ENCODE peak calls at places on chromosomes 11 and 22, in nine cellular contexts. C, Y, I, P, E, X, W, V and N are unnamed samples.

GRCh38 chr22:39223091-39223710 is 21.6 kb downstream of the PDGFB start:
- DNase-seq in C (peak), Y (no peak), I (no peak), P (no peak), E (no peak), X (no peak), W (no peak), V (no peak), N (no peak)

GRCh38 chr22:47017245-47017644 is 254.8 kb downstream of the TBC1D22A start:
- DNase-seq in C (no peak), Y (no peak), I (no peak), P (no peak), E (no peak), X (no peak), W (no peak), V (no peak), N (no peak)

GRCh38 chr22:40009231-40009769 is 14.5 kb downstream of the FAM83F start:
- DNase-seq in C (no peak), Y (no peak), I (no peak), P (no peak), E (no peak), X (no peak), W (no peak), V (peak), N (peak)

GRCh38 chr22:48238966-48239365 is 1476.5 kb downstream of the TBC1D22A start:
- DNase-seq in C (no peak), Y (no peak), I (peak), P (no peak), E (no peak), X (no peak), W (no peak), V (no peak), N (no peak)

GRCh38 chr11:98260983-98261382 is 759.8 kb upstream of the CNTN5 start:
- DNase-seq in C (no peak), Y (no peak), I (no peak), P (no peak), E (no peak), X (peak), W (no peak), V (no peak), N (no peak)

GRCh38 chr22:45510376-45511232 is 7.9 kb downstream of the FBLN1 start:
- DNase-seq in C (peak), Y (no peak), I (no peak), P (no peak), E (no peak), X (no peak), W (no peak), V (no peak), N (no peak)

GRCh38 chr22:27881404-27881803 is 37.7 kb downstream of the PITPNB start:
- DNase-seq in C (no peak), Y (peak), I (no peak), P (no peak), E (no peak), X (no peak), W (no peak), V (no peak), N (no peak)

GRCh38 chr11:58318532-58318931 is 40.3 kb downstream of the OR5B17 start:
- DNase-seq in C (no peak), Y (no peak), I (no peak), P (peak), E (no peak), X (no peak), W (no peak), V (no peak), N (no peak)

GRCh38 chr11:35016939-35017338 is 100.5 kb downstream of the PDHX start:
- DNase-seq in C (no peak), Y (no peak), I (no peak), P (no peak), E (no peak), X (no peak), W (no peak), V (no peak), N (no peak)

GRCh38 chr22:34038801-34039200 is 118.5 kb upstream of the LARGE1 start:
- DNase-seq in C (no peak), Y (no peak), I (no peak), P (no peak), E (no peak), X (no peak), W (no peak), V (no peak), N (no peak)

GRCh38 chr22:21449531-21450319 is 17.5 kb upstream of the TMEM191C start:
- DNase-seq in C (no peak), Y (no peak), I (peak), P (no peak), E (no peak), X (no peak), W (no peak), V (no peak), N (no peak)

GRCh38 chr22:25492950-25493790 is 71.3 kb upstream of the GRK3 start:
- DNase-seq in C (no peak), Y (peak), I (no peak), P (no peak), E (no peak), X (no peak), W (no peak), V (peak), N (no peak)

GRCh38 chr22:47238886-47239860 is 476.7 kb downstream of the TBC1D22A start:
- DNase-seq in C (no peak), Y (no peak), I (no peak), P (no peak), E (no peak), X (no peak), W (no peak), V (no peak), N (no peak)

GRCh38 chr11:12284321-12285050 is 92.9 kb upstream of the PARVA start:
- DNase-seq in C (peak), Y (peak), I (peak), P (peak), E (no peak), X (no peak), W (no peak), V (no peak), N (no peak)

GRCh38 chr22:49077036-49077393 is 750.7 kb downstream of the BRD1 start:
- DNase-seq in C (peak), Y (no peak), I (no peak), P (no peak), E (no peak), X (no peak), W (no peak), V (no peak), N (no peak)

GRCh38 chr11:131137046-131137445 is 220.8 kb upstream of the SNX19 start:
- DNase-seq in C (no peak), Y (no peak), I (no peak), P (peak), E (no peak), X (no peak), W (no peak), V (no peak), N (peak)

GRCh38 chr11:73585834-73586575 is 11.9 kb downstream of the FAM168A start:
- DNase-seq in C (no peak), Y (no peak), I (no peak), P (peak), E (peak), X (no peak), W (no peak), V (no peak), N (peak)

GRCh38 chr22:39530692-39531331 is 1.7 kb downstream of the RPS19BP1 start:
- DNase-seq in C (no peak), Y (no peak), I (no peak), P (peak), E (peak), X (peak), W (no peak), V (no peak), N (no peak)

GRCh38 chr11:73498343-73498742 is 99.6 kb downstream of the FAM168A start:
- DNase-seq in C (no peak), Y (no peak), I (no peak), P (no peak), E (no peak), X (no peak), W (no peak), V (no peak), N (no peak)

GRCh38 chr22:23446796-23447350 is 133.2 kb downstream of the IGLL1 start:
- DNase-seq in C (no peak), Y (no peak), I (no peak), P (no peak), E (no peak), X (no peak), W (no peak), V (no peak), N (no peak)

GRCh38 chr11:30586251-30587144 is at the start of gene MPPED2:
- DNase-seq in C (no peak), Y (peak), I (peak), P (no peak), E (peak), X (no peak), W (no peak), V (no peak), N (no peak)

GRCh38 chr22:47168900-47169800 is 406.7 kb downstream of the TBC1D22A start:
- DNase-seq in C (no peak), Y (no peak), I (peak), P (no peak), E (no peak), X (no peak), W (no peak), V (no peak), N (no peak)

GRCh38 chr11:17574141-17574798 is 27.2 kb downstream of the OTOG start:
- DNase-seq in C (no peak), Y (no peak), I (peak), P (no peak), E (no peak), X (no peak), W (no peak), V (no peak), N (no peak)

GRCh38 chr22:29740216-29740615 is 20.4 kb downstream of the CABP7 start:
- DNase-seq in C (no peak), Y (no peak), I (no peak), P (no peak), E (no peak), X (no peak), W (no peak), V (no peak), N (no peak)

GRCh38 chr22:44951510-44951816 is 58.3 kb downstream of the PHF21B start:
- DNase-seq in C (no peak), Y (no peak), I (no peak), P (no peak), E (no peak), X (no peak), W (no peak), V (no peak), N (no peak)

GRCh38 chr11:61529537-61530225 is 21.1 kb downstream of the LRRC10B start:
- DNase-seq in C (no peak), Y (no peak), I (no peak), P (no peak), E (no peak), X (no peak), W (no peak), V (no peak), N (no peak)

GRCh38 chr11:108002476-108002875 is 6.2 kb upstream of the CUL5 start:
- DNase-seq in C (no peak), Y (no peak), I (no peak), P (no peak), E (no peak), X (no peak), W (no peak), V (no peak), N (no peak)

GRCh38 chr11:106503901-106504300 is 426.4 kb downstream of the AASDHPPT start:
- DNase-seq in C (no peak), Y (peak), I (no peak), P (no peak), E (no peak), X (no peak), W (no peak), V (no peak), N (no peak)

GRCh38 chr22:21660904-21661303 is 4.9 kb upstream of the PPIL2 start:
- DNase-seq in C (no peak), Y (no peak), I (no peak), P (no peak), E (no peak), X (no peak), W (no peak), V (no peak), N (no peak)

GRCh38 chr11:44976576-44976975 is 25.9 kb upstream of the TP53I11 start:
- DNase-seq in C (no peak), Y (no peak), I (no peak), P (no peak), E (no peak), X (no peak), W (no peak), V (no peak), N (no peak)

GRCh38 chr22:46336119-46337078 is 885 bp downstream of the TRMU start:
- DNase-seq in C (peak), Y (no peak), I (no peak), P (peak), E (no peak), X (peak), W (no peak), V (peak), N (peak)

GRCh38 chr22:44396727-44397722 is 84.3 kb upstream of the SHISAL1 start:
- DNase-seq in C (no peak), Y (no peak), I (peak), P (no peak), E (no peak), X (no peak), W (no peak), V (no peak), N (no peak)